ENCODE peak calls at places on chromosomes 1 and 21, in five cellular contexts. F is HepG2, N is HCT116, R is breast epithelium, V is transverse colon. T is an unnamed sample. For H3K4me1, the result is how much of the 10 kb centered on the place peaks cover.

GRCh38 chr1:4512622-4513021 is 141.8 kb upstream of the AJAP1 start:
- DNase-seq in F (no peak), N (no peak), R (no peak), V (no peak), T (no peak)

GRCh38 chr1:230977781-230978490 is 725 bp downstream of the TTC13 start:
- DNase-seq in F (peak), N (peak), R (no peak), V (peak), T (no peak)

GRCh38 chr21:34365794-34366193 is 2.0 kb downstream of the KCNE2 start:
- DNase-seq in F (peak), N (no peak), R (no peak), V (peak), T (peak)

GRCh38 chr1:151705739-151706463 is 10.7 kb downstream of the CELF3 start:
- DNase-seq in F (no peak), N (no peak), R (no peak), V (peak), T (no peak)

GRCh38 chr21:17921579-17922530 is 102.7 kb upstream of the C21orf91 start:
- DNase-seq in F (no peak), N (no peak), R (no peak), V (no peak), T (no peak)

GRCh38 chr1:230186874-230187273 is 119.8 kb downstream of the GALNT2 start:
- DNase-seq in F (no peak), N (no peak), R (no peak), V (no peak), T (no peak)

GRCh38 chr1:41122851-41123518 is 101.5 kb upstream of the SLFNL1 start:
- DNase-seq in F (peak), N (peak), R (no peak), V (peak), T (no peak)

GRCh38 chr1:178411756-178412399 is 84.9 kb downstream of the CLEC20A start:
- DNase-seq in F (no peak), N (no peak), R (no peak), V (no peak), T (no peak)

GRCh38 chr1:56938636-56939035 is 27.2 kb downstream of the C8B start:
- DNase-seq in F (no peak), N (no peak), R (no peak), V (no peak), T (no peak)

GRCh38 chr1:239125027-239125426 is 261.3 kb upstream of the CHRM3 start:
- DNase-seq in F (no peak), N (no peak), R (no peak), V (no peak), T (no peak)

GRCh38 chr1:245298781-245299180 is 144.0 kb downstream of the KIF26B start:
- DNase-seq in F (no peak), N (no peak), R (peak), V (no peak), T (no peak)

GRCh38 chr1:78157162-78157561 is 111.4 kb downstream of the GIPC2 start:
- DNase-seq in F (no peak), N (no peak), R (no peak), V (no peak), T (no peak)

GRCh38 chr1:206909167-206909882 is 12.1 kb downstream of the IL24 start:
- DNase-seq in F (no peak), N (no peak), R (peak), V (peak), T (peak)

GRCh38 chr1:23837905-23838304 is 12.7 kb upstream of the HMGCL start:
- DNase-seq in F (no peak), N (no peak), R (no peak), V (peak), T (peak)

GRCh38 chr1:3520419-3521378 is 66.2 kb downstream of the ARHGEF16 start:
- DNase-seq in F (no peak), N (no peak), R (no peak), V (no peak), T (no peak)

GRCh38 chr1:47436979-47437517 is 796 bp upstream of the FOXD2 start:
- DNase-seq in F (no peak), N (no peak), R (no peak), V (no peak), T (no peak)

GRCh38 chr21:33264561-33264960 is 1.6 kb upstream of the IL10RB start:
- DNase-seq in F (no peak), N (no peak), R (no peak), V (no peak), T (no peak)

GRCh38 chr1:96508226-96508625 is 213.4 kb upstream of the PTBP2 start:
- DNase-seq in F (no peak), N (no peak), R (no peak), V (no peak), T (no peak)

GRCh38 chr1:12052008-12052573 is 11.0 kb upstream of the TNFRSF8 start:
- DNase-seq in F (no peak), N (peak), R (no peak), V (peak), T (no peak)

GRCh38 chr1:183137782-183138181 is 48.3 kb upstream of the LAMC2 start:
- DNase-seq in F (no peak), N (no peak), R (no peak), V (no peak), T (no peak)
- TF ChIP-seq POLR2AphosphoS5 in F (no peak), N (no peak), R (no peak), V (peak), T (no peak)

GRCh38 chr1:211612786-211613107 is 33.8 kb upstream of the SLC30A1 start:
- DNase-seq in F (no peak), N (no peak), R (no peak), V (no peak), T (no peak)

GRCh38 chr1:211613951-211614350 is 35.0 kb upstream of the SLC30A1 start:
- DNase-seq in F (no peak), N (no peak), R (no peak), V (no peak), T (no peak)

GRCh38 chr1:211613108-211613947 is 34.4 kb upstream of the SLC30A1 start:
- DNase-seq in F (peak), N (no peak), R (peak), V (peak), T (peak)

GRCh38 chr1:211616231-211617031 is 37.5 kb upstream of the SLC30A1 start:
- DNase-seq in F (peak), N (no peak), R (peak), V (no peak), T (no peak)

GRCh38 chr1:211614615-211615014 is 35.7 kb upstream of the SLC30A1 start:
- DNase-seq in F (no peak), N (no peak), R (no peak), V (no peak), T (no peak)
- H3K4me1 ChIP-seq in F (half or more), N (under half), R (under half), V (under half), T (under half)

DNA sequence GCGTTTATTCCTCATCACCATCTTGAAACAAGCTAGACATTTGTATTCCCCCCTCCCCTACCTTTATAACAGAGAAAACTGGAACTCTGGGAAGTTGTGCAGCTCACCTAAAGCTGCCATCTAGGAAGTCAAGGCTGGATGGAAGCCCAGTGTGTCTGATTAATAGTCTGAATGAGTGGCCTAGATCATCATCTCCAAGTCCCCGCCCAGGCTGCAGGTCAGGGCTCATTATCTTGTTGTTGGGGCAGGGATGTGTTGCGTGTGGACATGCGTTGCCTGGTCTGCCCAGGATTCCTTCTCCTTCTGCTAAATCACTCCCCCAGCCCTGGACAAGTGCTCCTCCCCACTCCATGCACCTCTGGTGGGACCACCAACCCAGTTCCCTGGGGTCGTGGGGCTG is 14.7 kb upstream of the KAZN start:
- DNase-seq in F (no peak), N (no peak), R (no peak), V (no peak), T (no peak)
- TF ChIP-seq POLR2A in F (no peak), N (no peak), R (no peak), V (no peak), T (no peak)

DNA sequence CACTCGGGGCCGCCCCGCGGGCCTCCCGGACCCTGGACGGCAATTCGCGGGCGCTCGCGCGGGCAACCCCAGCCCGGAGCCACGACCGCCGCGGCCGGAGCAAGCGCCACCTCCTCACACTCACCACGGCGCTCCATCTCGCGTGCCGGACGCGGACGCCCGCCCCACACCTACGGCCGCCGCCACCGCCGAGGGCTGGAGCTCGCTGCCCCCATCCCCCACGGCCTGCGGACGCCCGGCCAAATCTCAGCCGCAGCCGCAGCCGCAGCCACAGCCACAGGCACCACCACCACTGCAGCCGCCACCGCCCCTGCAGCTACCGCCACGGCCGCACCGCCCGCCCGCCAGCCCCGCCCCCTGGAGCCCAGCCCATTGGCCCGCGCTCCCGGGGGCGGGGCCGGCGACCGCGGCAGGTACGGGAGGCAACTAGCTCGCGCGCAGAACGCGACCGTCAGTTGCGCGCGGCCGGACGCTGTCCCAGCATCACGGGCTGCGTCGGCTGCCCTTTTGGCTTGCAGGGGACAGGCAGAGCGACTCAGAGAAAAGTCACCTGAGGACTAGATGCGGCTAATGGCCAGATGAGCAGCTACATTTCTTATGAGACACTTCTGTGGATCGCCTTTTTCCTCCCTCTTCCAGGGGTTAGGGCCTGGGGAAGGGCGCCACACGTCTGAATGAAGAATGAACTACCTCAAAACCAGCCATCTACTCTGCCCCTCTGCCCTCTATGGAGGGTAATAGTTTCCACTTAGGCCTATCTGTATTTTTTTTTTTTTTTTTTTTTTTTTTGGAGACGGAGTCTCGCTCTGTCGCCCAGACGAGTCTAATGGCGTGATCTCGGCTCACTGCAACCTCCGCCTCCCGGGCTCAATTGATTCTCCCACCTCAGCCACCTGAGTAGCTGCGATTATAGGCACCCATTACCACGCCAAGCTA is at the start of gene ARHGAP29:
- DNase-seq in F (peak), N (peak), R (peak), V (peak), T (peak)
- TF ChIP-seq POLR2AphosphoS5 in F (peak), N (peak), R (peak), V (peak), T (no peak)

T was measured in suprapubic skin.